ENCODE peak calls at places on chromosomes 12 and 14, in nine cellular contexts. One of them, this sample, is unnamed.
A peak's percentile ranks its signal among the peaks of the same experiment; 100 is the strongest.

GRCh38 chr14:93128785-93129459 is 13.2 kb upstream of the ITPK1 start:
- DNase-seq in iPS DF 19.7: no peak
- DNase-seq in SHP77: no peak
- DNase-seq in GM20000: no peak
- DNase-seq in caudate nucleus: no peak
- DNase-seq in cardiac muscle cell: no peak
- DNase-seq in stimulated activated CD8-positive, alpha-beta memory T cell treated with anti-CD3 and anti-CD28 coated beads, Interleukin-15, amount 100 ng/mL, for 1 hour: no peak
- DNase-seq in NCI-H2081: no peak
- DNase-seq in RPMI8226: no peak
- DNase-seq in this sample: no peak

GRCh38 chr12:46680506-46680905 is 145.3 kb downstream of the SLC38A4 start:
- DNase-seq in stimulated activated CD8-positive, alpha-beta memory T cell treated with anti-CD3 and anti-CD28 coated beads, Interleukin-15, amount 100 ng/mL, for 1 hour: no peak
- DNase-seq in GM20000: no peak
- DNase-seq in iPS DF 19.7: no peak
- DNase-seq in RPMI8226: no peak
- DNase-seq in cardiac muscle cell: no peak
- DNase-seq in caudate nucleus: no peak
- DNase-seq in SHP77: no peak
- DNase-seq in NCI-H2081: no peak
- DNase-seq in this sample: no peak

GRCh38 chr14:35858521-35859209 is 32.5 kb downstream of the BRMS1L start:
- DNase-seq in SHP77: no peak
- DNase-seq in cardiac muscle cell: peak; percentile 47
- DNase-seq in RPMI8226: no peak
- DNase-seq in stimulated activated CD8-positive, alpha-beta memory T cell treated with anti-CD3 and anti-CD28 coated beads, Interleukin-15, amount 100 ng/mL, for 1 hour: no peak
- DNase-seq in NCI-H2081: no peak
- DNase-seq in iPS DF 19.7: no peak
- DNase-seq in caudate nucleus: no peak
- DNase-seq in GM20000: no peak
- DNase-seq in this sample: no peak

GRCh38 chr12:76183459-76184186 is 99.1 kb upstream of the NAP1L1 start:
- DNase-seq in cardiac muscle cell: peak; percentile 97
- DNase-seq in iPS DF 19.7: no peak
- DNase-seq in caudate nucleus: no peak
- DNase-seq in SHP77: no peak
- DNase-seq in NCI-H2081: no peak
- DNase-seq in stimulated activated CD8-positive, alpha-beta memory T cell treated with anti-CD3 and anti-CD28 coated beads, Interleukin-15, amount 100 ng/mL, for 1 hour: no peak
- DNase-seq in GM20000: peak; percentile 47
- DNase-seq in RPMI8226: peak; percentile 76
- DNase-seq in this sample: no peak

GRCh38 chr12:107560906-107561285 is 124.7 kb upstream of the PWP1 start:
- DNase-seq in GM20000: no peak
- DNase-seq in NCI-H2081: no peak
- DNase-seq in iPS DF 19.7: no peak
- DNase-seq in caudate nucleus: no peak
- DNase-seq in SHP77: no peak
- DNase-seq in stimulated activated CD8-positive, alpha-beta memory T cell treated with anti-CD3 and anti-CD28 coated beads, Interleukin-15, amount 100 ng/mL, for 1 hour: no peak
- DNase-seq in cardiac muscle cell: no peak
- DNase-seq in RPMI8226: no peak
- DNase-seq in this sample: no peak

GRCh38 chr12:2215709-2216560 is 163.1 kb downstream of the CACNA1C start:
- DNase-seq in SHP77: no peak
- DNase-seq in GM20000: no peak
- DNase-seq in cardiac muscle cell: peak; percentile 64
- DNase-seq in stimulated activated CD8-positive, alpha-beta memory T cell treated with anti-CD3 and anti-CD28 coated beads, Interleukin-15, amount 100 ng/mL, for 1 hour: no peak
- DNase-seq in NCI-H2081: no peak
- DNase-seq in iPS DF 19.7: no peak
- DNase-seq in RPMI8226: no peak
- DNase-seq in caudate nucleus: no peak
- DNase-seq in this sample: no peak

GRCh38 chr12:92574046-92574783 is 128.6 kb upstream of the PLEKHG7 start:
- DNase-seq in NCI-H2081: peak; percentile 1
- DNase-seq in caudate nucleus: no peak
- DNase-seq in cardiac muscle cell: peak; percentile 29
- DNase-seq in RPMI8226: peak; percentile 21
- DNase-seq in GM20000: no peak
- DNase-seq in iPS DF 19.7: peak; percentile 45
- DNase-seq in stimulated activated CD8-positive, alpha-beta memory T cell treated with anti-CD3 and anti-CD28 coated beads, Interleukin-15, amount 100 ng/mL, for 1 hour: no peak
- DNase-seq in SHP77: peak; percentile 44
- DNase-seq in this sample: no peak

GRCh38 chr12:118714051-118714460 is 267.3 kb upstream of the SRRM4 start:
- DNase-seq in cardiac muscle cell: no peak
- DNase-seq in SHP77: peak; percentile 49
- DNase-seq in iPS DF 19.7: peak; percentile 38
- DNase-seq in NCI-H2081: peak; percentile 4
- DNase-seq in stimulated activated CD8-positive, alpha-beta memory T cell treated with anti-CD3 and anti-CD28 coated beads, Interleukin-15, amount 100 ng/mL, for 1 hour: no peak
- DNase-seq in caudate nucleus: no peak
- DNase-seq in RPMI8226: peak; percentile 65
- DNase-seq in GM20000: peak; percentile 60
- DNase-seq in this sample: peak; percentile 23

GRCh38 chr12:77047341-77048202 is 17.8 kb downstream of the E2F7 start:
- DNase-seq in RPMI8226: no peak
- DNase-seq in cardiac muscle cell: no peak
- DNase-seq in iPS DF 19.7: no peak
- DNase-seq in NCI-H2081: no peak
- DNase-seq in SHP77: no peak
- DNase-seq in stimulated activated CD8-positive, alpha-beta memory T cell treated with anti-CD3 and anti-CD28 coated beads, Interleukin-15, amount 100 ng/mL, for 1 hour: no peak
- DNase-seq in GM20000: no peak
- DNase-seq in caudate nucleus: no peak
- DNase-seq in this sample: no peak

GRCh38 chr12:10310926-10311705 is 3.4 kb downstream of the KLRD1 start:
- DNase-seq in NCI-H2081: no peak
- DNase-seq in RPMI8226: no peak
- DNase-seq in cardiac muscle cell: peak; percentile 6
- DNase-seq in caudate nucleus: no peak
- DNase-seq in GM20000: no peak
- DNase-seq in iPS DF 19.7: no peak
- DNase-seq in stimulated activated CD8-positive, alpha-beta memory T cell treated with anti-CD3 and anti-CD28 coated beads, Interleukin-15, amount 100 ng/mL, for 1 hour: no peak
- DNase-seq in SHP77: no peak
- DNase-seq in this sample: no peak

GRCh38 chr12:57276935-57277563 is 26.1 kb upstream of the STAC3 start:
- DNase-seq in iPS DF 19.7: no peak
- DNase-seq in RPMI8226: peak; percentile 16
- DNase-seq in caudate nucleus: no peak
- DNase-seq in GM20000: no peak
- DNase-seq in cardiac muscle cell: peak; percentile 32
- DNase-seq in stimulated activated CD8-positive, alpha-beta memory T cell treated with anti-CD3 and anti-CD28 coated beads, Interleukin-15, amount 100 ng/mL, for 1 hour: no peak
- DNase-seq in NCI-H2081: no peak
- DNase-seq in SHP77: peak; percentile 8
- DNase-seq in this sample: peak; percentile 24

GRCh38 chr12:124478985-124479645 is 88.3 kb downstream of the NCOR2 start:
- DNase-seq in stimulated activated CD8-positive, alpha-beta memory T cell treated with anti-CD3 and anti-CD28 coated beads, Interleukin-15, amount 100 ng/mL, for 1 hour: no peak
- DNase-seq in RPMI8226: no peak
- DNase-seq in cardiac muscle cell: no peak
- DNase-seq in caudate nucleus: no peak
- DNase-seq in SHP77: no peak
- DNase-seq in NCI-H2081: no peak
- DNase-seq in iPS DF 19.7: no peak
- DNase-seq in GM20000: no peak
- DNase-seq in this sample: no peak

GRCh38 chr14:72711936-72712335 is 182.0 kb downstream of the DPF3 start:
- DNase-seq in RPMI8226: no peak
- DNase-seq in stimulated activated CD8-positive, alpha-beta memory T cell treated with anti-CD3 and anti-CD28 coated beads, Interleukin-15, amount 100 ng/mL, for 1 hour: no peak
- DNase-seq in SHP77: no peak
- DNase-seq in GM20000: no peak
- DNase-seq in caudate nucleus: no peak
- DNase-seq in cardiac muscle cell: no peak
- DNase-seq in iPS DF 19.7: no peak
- DNase-seq in NCI-H2081: no peak
- DNase-seq in this sample: no peak

GRCh38 chr14:90518941-90519256 is 122.1 kb downstream of the CALM1 start:
- DNase-seq in cardiac muscle cell: peak; percentile 45
- DNase-seq in stimulated activated CD8-positive, alpha-beta memory T cell treated with anti-CD3 and anti-CD28 coated beads, Interleukin-15, amount 100 ng/mL, for 1 hour: peak; percentile 13
- DNase-seq in SHP77: peak; percentile 13
- DNase-seq in iPS DF 19.7: no peak
- DNase-seq in RPMI8226: peak; percentile 46
- DNase-seq in caudate nucleus: no peak
- DNase-seq in NCI-H2081: no peak
- DNase-seq in GM20000: peak; percentile 71
- DNase-seq in this sample: no peak

GRCh38 chr12:64080319-64081008 is 141.6 kb downstream of the KICS2 start:
- DNase-seq in cardiac muscle cell: peak; percentile 26
- DNase-seq in SHP77: no peak
- DNase-seq in RPMI8226: no peak
- DNase-seq in NCI-H2081: no peak
- DNase-seq in caudate nucleus: no peak
- DNase-seq in GM20000: no peak
- DNase-seq in stimulated activated CD8-positive, alpha-beta memory T cell treated with anti-CD3 and anti-CD28 coated beads, Interleukin-15, amount 100 ng/mL, for 1 hour: no peak
- DNase-seq in iPS DF 19.7: peak; percentile 12
- DNase-seq in this sample: no peak

This sample was measured in HuH-7.5.